ENCODE peak calls at places on chromosomes 12 and 14, in nine cellular contexts. One of them, this sample, is unnamed. For H3K27me3 and H3K36me3, the result is how much of the 10 kb centered on the place peaks cover.

GRCh38 chr14:65696801-65697200 is 284.3 kb downstream of the FUT8 start:
- DNase-seq in fibroblast of lung: peak
- DNase-seq in adipocyte: peak
- DNase-seq in Caco-2: no peak
- DNase-seq in effector memory CD4-positive, alpha-beta T cell: no peak
- DNase-seq in tibial artery: no peak
- DNase-seq in right atrium auricular region: no peak
- DNase-seq in ascending aorta: no peak
- DNase-seq in lower lobe of right lung: no peak
- DNase-seq in this sample: no peak

GRCh38 chr12:726281-727140 is 25.9 kb upstream of the WNK1 start:
- DNase-seq in tibial artery: no peak
- DNase-seq in adipocyte: no peak
- DNase-seq in Caco-2: no peak
- DNase-seq in effector memory CD4-positive, alpha-beta T cell: no peak
- DNase-seq in right atrium auricular region: no peak
- DNase-seq in fibroblast of lung: peak
- DNase-seq in lower lobe of right lung: no peak
- DNase-seq in ascending aorta: no peak
- DNase-seq in this sample: peak

GRCh38 chr12:51818086-51818485 is 30.4 kb downstream of the FIGNL2 start:
- DNase-seq in Caco-2: no peak
- DNase-seq in adipocyte: no peak
- DNase-seq in ascending aorta: no peak
- DNase-seq in right atrium auricular region: no peak
- DNase-seq in lower lobe of right lung: no peak
- DNase-seq in fibroblast of lung: no peak
- DNase-seq in tibial artery: no peak
- DNase-seq in effector memory CD4-positive, alpha-beta T cell: no peak
- DNase-seq in this sample: no peak

GRCh38 chr12:1911598-1912575 is 6.6 kb downstream of the CACNA2D4 start:
- DNase-seq in effector memory CD4-positive, alpha-beta T cell: no peak
- DNase-seq in right atrium auricular region: no peak
- DNase-seq in ascending aorta: no peak
- DNase-seq in lower lobe of right lung: peak
- DNase-seq in adipocyte: no peak
- DNase-seq in fibroblast of lung: no peak
- DNase-seq in tibial artery: no peak
- DNase-seq in Caco-2: peak
- DNase-seq in this sample: no peak

GRCh38 chr14:96962337-96962736 is 165.2 kb downstream of the VRK1 start:
- DNase-seq in adipocyte: no peak
- DNase-seq in lower lobe of right lung: no peak
- DNase-seq in right atrium auricular region: no peak
- DNase-seq in Caco-2: no peak
- DNase-seq in effector memory CD4-positive, alpha-beta T cell: no peak
- DNase-seq in fibroblast of lung: no peak
- DNase-seq in ascending aorta: no peak
- DNase-seq in tibial artery: no peak
- DNase-seq in this sample: no peak

GRCh38 chr14:29444216-29444615 is 483.4 kb downstream of the PRKD1 start:
- DNase-seq in lower lobe of right lung: no peak
- DNase-seq in tibial artery: no peak
- DNase-seq in right atrium auricular region: no peak
- DNase-seq in ascending aorta: no peak
- DNase-seq in effector memory CD4-positive, alpha-beta T cell: no peak
- DNase-seq in adipocyte: no peak
- DNase-seq in fibroblast of lung: peak
- DNase-seq in Caco-2: no peak
- DNase-seq in this sample: no peak

GRCh38 chr12:66491812-66492361 is 187.0 kb downstream of the GRIP1 start:
- DNase-seq in fibroblast of lung: peak
- DNase-seq in Caco-2: no peak
- DNase-seq in right atrium auricular region: no peak
- DNase-seq in lower lobe of right lung: no peak
- DNase-seq in ascending aorta: no peak
- DNase-seq in adipocyte: peak
- DNase-seq in tibial artery: no peak
- DNase-seq in effector memory CD4-positive, alpha-beta T cell: no peak
- DNase-seq in this sample: peak

GRCh38 chr12:88944403-88944802 is 364.1 kb upstream of the KITLG start:
- DNase-seq in effector memory CD4-positive, alpha-beta T cell: no peak
- DNase-seq in fibroblast of lung: peak
- DNase-seq in lower lobe of right lung: no peak
- DNase-seq in adipocyte: peak
- DNase-seq in right atrium auricular region: no peak
- DNase-seq in ascending aorta: no peak
- DNase-seq in tibial artery: no peak
- DNase-seq in Caco-2: no peak
- DNase-seq in this sample: peak

GRCh38 chr12:102069707-102070106 is 7.9 kb upstream of the WASHC3 start:
- DNase-seq in lower lobe of right lung: no peak
- DNase-seq in effector memory CD4-positive, alpha-beta T cell: no peak
- DNase-seq in tibial artery: no peak
- DNase-seq in Caco-2: no peak
- DNase-seq in adipocyte: no peak
- DNase-seq in ascending aorta: no peak
- DNase-seq in fibroblast of lung: no peak
- DNase-seq in right atrium auricular region: no peak
- DNase-seq in this sample: no peak

GRCh38 chr14:87934185-87934584 is 58.8 kb downstream of the GALC start:
- DNase-seq in tibial artery: no peak
- DNase-seq in right atrium auricular region: no peak
- DNase-seq in effector memory CD4-positive, alpha-beta T cell: no peak
- DNase-seq in Caco-2: no peak
- DNase-seq in adipocyte: no peak
- DNase-seq in fibroblast of lung: peak
- DNase-seq in lower lobe of right lung: no peak
- DNase-seq in ascending aorta: no peak
- DNase-seq in this sample: no peak

GRCh38 chr12:22282283-22282682 is 52.2 kb downstream of the ST8SIA1 start:
- DNase-seq in adipocyte: no peak
- DNase-seq in ascending aorta: no peak
- DNase-seq in lower lobe of right lung: no peak
- DNase-seq in Caco-2: no peak
- DNase-seq in effector memory CD4-positive, alpha-beta T cell: no peak
- DNase-seq in right atrium auricular region: no peak
- DNase-seq in tibial artery: no peak
- DNase-seq in fibroblast of lung: peak
- DNase-seq in this sample: peak

GRCh38 chr12:74646831-74647230 is 109.2 kb downstream of the ATXN7L3B start:
- DNase-seq in tibial artery: no peak
- DNase-seq in effector memory CD4-positive, alpha-beta T cell: no peak
- DNase-seq in fibroblast of lung: no peak
- DNase-seq in ascending aorta: no peak
- DNase-seq in Caco-2: no peak
- DNase-seq in lower lobe of right lung: no peak
- DNase-seq in adipocyte: peak
- DNase-seq in right atrium auricular region: no peak
- DNase-seq in this sample: no peak

DNA sequence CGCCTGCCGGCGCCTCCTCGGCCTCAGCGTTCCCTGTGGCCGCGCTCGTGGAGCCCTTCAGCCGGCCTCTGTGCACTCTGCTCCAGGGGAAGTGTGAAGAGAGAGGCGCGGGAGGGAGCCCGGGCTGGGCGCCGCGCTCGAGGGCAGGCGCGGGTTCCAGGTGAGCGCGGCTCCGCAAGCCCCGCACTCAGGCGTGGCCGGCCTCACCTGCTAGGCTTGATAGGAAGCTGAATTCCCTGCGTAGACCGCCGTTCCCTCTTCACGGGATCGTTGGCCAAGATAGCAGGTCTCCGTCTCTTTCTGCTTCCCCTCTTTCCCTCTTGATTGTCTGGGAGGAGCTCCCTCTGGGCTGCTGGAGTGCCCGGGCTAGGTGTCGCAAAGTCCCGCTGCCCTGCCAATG is 89.7 kb downstream of the ASCL4 start:
- DNase-seq in lower lobe of right lung: no peak
- DNase-seq in adipocyte: no peak
- DNase-seq in Caco-2: no peak
- DNase-seq in right atrium auricular region: no peak
- DNase-seq in tibial artery: no peak
- DNase-seq in fibroblast of lung: no peak
- DNase-seq in effector memory CD4-positive, alpha-beta T cell: no peak
- DNase-seq in ascending aorta: no peak
- DNase-seq in this sample: no peak
- H3K27me3 ChIP-seq in lower lobe of right lung: under half
- H3K27me3 ChIP-seq in adipocyte: under half
- H3K27me3 ChIP-seq in Caco-2: under half
- H3K27me3 ChIP-seq in right atrium auricular region: under half
- H3K27me3 ChIP-seq in tibial artery: under half
- H3K27me3 ChIP-seq in fibroblast of lung: under half
- H3K27me3 ChIP-seq in effector memory CD4-positive, alpha-beta T cell: under half
- H3K27me3 ChIP-seq in ascending aorta: under half
- H3K27me3 ChIP-seq in this sample: under half

GRCh38 chr12:93578221-93578620 is 5.7 kb downstream of the SOCS2 start:
- DNase-seq in right atrium auricular region: no peak
- DNase-seq in adipocyte: no peak
- DNase-seq in effector memory CD4-positive, alpha-beta T cell: no peak
- DNase-seq in tibial artery: no peak
- DNase-seq in ascending aorta: no peak
- DNase-seq in Caco-2: no peak
- DNase-seq in fibroblast of lung: no peak
- DNase-seq in lower lobe of right lung: no peak
- DNase-seq in this sample: no peak
- H3K36me3 ChIP-seq in right atrium auricular region: under half
- H3K36me3 ChIP-seq in adipocyte: under half
- H3K36me3 ChIP-seq in effector memory CD4-positive, alpha-beta T cell: under half
- H3K36me3 ChIP-seq in tibial artery: under half
- H3K36me3 ChIP-seq in ascending aorta: under half
- H3K36me3 ChIP-seq in Caco-2: under half
- H3K36me3 ChIP-seq in fibroblast of lung: under half
- H3K36me3 ChIP-seq in lower lobe of right lung: under half
- H3K36me3 ChIP-seq in this sample: half or more

GRCh38 chr14:103523583-103523969 is 946 bp upstream of the CKB start:
- DNase-seq in right atrium auricular region: no peak
- DNase-seq in lower lobe of right lung: no peak
- DNase-seq in effector memory CD4-positive, alpha-beta T cell: no peak
- DNase-seq in Caco-2: no peak
- DNase-seq in fibroblast of lung: no peak
- DNase-seq in adipocyte: no peak
- DNase-seq in ascending aorta: no peak
- DNase-seq in tibial artery: no peak
- DNase-seq in this sample: no peak

GRCh38 chr14:103521438-103521961 is 1.1 kb downstream of the CKB start:
- DNase-seq in effector memory CD4-positive, alpha-beta T cell: no peak
- DNase-seq in tibial artery: no peak
- DNase-seq in Caco-2: no peak
- DNase-seq in ascending aorta: no peak
- DNase-seq in adipocyte: peak
- DNase-seq in right atrium auricular region: no peak
- DNase-seq in fibroblast of lung: no peak
- DNase-seq in lower lobe of right lung: peak
- DNase-seq in this sample: no peak

GRCh38 chr14:103520657-103521437 is 1.8 kb downstream of the CKB start:
- DNase-seq in Caco-2: no peak
- DNase-seq in effector memory CD4-positive, alpha-beta T cell: peak
- DNase-seq in adipocyte: peak
- DNase-seq in right atrium auricular region: peak
- DNase-seq in tibial artery: peak
- DNase-seq in fibroblast of lung: peak
- DNase-seq in ascending aorta: no peak
- DNase-seq in lower lobe of right lung: peak
- DNase-seq in this sample: peak

GRCh38 chr14:103522649-103523582 is at the start of gene CKB:
- DNase-seq in right atrium auricular region: no peak
- DNase-seq in effector memory CD4-positive, alpha-beta T cell: no peak
- DNase-seq in fibroblast of lung: peak
- DNase-seq in tibial artery: no peak
- DNase-seq in ascending aorta: no peak
- DNase-seq in lower lobe of right lung: peak
- DNase-seq in adipocyte: peak
- DNase-seq in Caco-2: peak
- DNase-seq in this sample: no peak

DNA sequence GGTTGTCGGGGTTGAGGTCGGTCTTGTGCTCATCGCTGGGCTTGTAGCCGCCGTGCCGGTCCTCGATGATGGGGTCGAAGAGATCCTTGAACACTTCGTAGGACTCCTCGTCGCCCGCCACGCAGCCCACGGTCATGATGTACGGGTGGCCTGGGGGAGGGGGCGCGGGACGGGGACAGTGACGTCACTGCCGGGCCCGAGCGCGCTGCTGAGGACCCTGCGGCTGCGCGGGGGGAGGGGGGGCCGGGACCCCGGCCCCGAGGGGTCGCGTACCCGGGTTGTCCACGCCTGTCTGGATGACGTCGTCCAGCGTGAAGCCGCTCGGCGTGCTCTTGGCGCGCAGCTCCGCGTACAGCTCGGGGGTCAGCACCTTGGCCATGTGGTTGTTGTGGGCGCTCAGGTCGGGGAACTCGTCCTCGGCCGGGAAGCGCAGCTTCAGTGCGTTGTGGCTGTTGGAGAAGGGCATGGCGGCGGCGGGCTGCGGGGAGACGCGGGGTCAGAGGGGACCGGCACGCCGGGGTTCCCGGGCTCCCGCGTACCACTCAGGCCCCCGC is 525 bp downstream of the CKB start:
- DNase-seq in tibial artery: no peak
- DNase-seq in adipocyte: peak
- DNase-seq in fibroblast of lung: no peak
- DNase-seq in Caco-2: no peak
- DNase-seq in effector memory CD4-positive, alpha-beta T cell: no peak
- DNase-seq in lower lobe of right lung: peak
- DNase-seq in ascending aorta: no peak
- DNase-seq in right atrium auricular region: no peak
- DNase-seq in this sample: no peak
- H3K4me3 ChIP-seq in tibial artery: peak
- H3K4me3 ChIP-seq in adipocyte: peak
- H3K4me3 ChIP-seq in fibroblast of lung: peak
- H3K4me3 ChIP-seq in Caco-2: peak
- H3K4me3 ChIP-seq in effector memory CD4-positive, alpha-beta T cell: peak
- H3K4me3 ChIP-seq in lower lobe of right lung: peak
- H3K4me3 ChIP-seq in ascending aorta: peak
- H3K4me3 ChIP-seq in right atrium auricular region: peak
- H3K4me3 ChIP-seq in this sample: peak

DNA sequence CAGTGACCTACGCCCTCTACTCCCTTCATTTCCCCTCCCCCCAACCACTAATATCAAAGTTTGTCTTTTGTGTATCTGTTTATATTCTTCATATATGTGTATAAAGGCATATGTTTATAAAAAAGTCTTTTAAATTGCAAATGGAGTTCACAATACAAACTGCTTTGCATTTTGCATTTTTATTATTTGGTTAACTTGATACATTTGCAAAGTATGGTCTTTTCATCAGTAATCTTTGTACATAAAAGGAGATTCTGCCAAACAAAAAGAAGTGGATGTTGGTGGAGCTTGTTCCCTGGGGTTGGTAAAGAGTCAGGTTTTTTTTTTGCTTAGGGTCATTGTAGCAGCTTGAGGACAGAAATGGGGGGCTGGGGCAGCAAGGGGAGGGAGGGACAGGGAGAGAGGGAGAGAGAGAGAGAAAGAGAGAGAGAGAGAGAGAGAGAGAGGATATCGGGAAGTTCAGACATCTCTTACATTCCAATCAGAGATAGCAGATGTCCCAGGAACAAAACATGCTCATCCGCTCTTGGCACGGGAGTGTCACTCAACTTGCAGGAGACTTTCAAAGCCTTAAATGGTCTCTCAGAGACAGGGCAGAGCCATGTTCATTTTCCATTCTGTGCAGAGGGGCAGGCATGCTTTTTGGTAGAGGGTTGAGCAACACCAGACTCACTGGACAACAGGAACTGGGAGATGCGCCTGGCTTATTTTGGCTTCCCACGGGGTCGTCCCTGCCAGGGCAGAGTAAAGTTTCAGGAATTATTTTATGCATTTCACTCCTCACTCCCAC is 44.8 kb upstream of the TBX5 start:
- DNase-seq in lower lobe of right lung: no peak
- DNase-seq in tibial artery: no peak
- DNase-seq in right atrium auricular region: peak
- DNase-seq in Caco-2: no peak
- DNase-seq in fibroblast of lung: no peak
- DNase-seq in effector memory CD4-positive, alpha-beta T cell: no peak
- DNase-seq in adipocyte: no peak
- DNase-seq in ascending aorta: no peak
- DNase-seq in this sample: no peak
- H3K27me3 ChIP-seq in lower lobe of right lung: half or more
- H3K27me3 ChIP-seq in tibial artery: under half
- H3K27me3 ChIP-seq in right atrium auricular region: under half
- H3K27me3 ChIP-seq in Caco-2: under half
- H3K27me3 ChIP-seq in fibroblast of lung: under half
- H3K27me3 ChIP-seq in effector memory CD4-positive, alpha-beta T cell: under half
- H3K27me3 ChIP-seq in adipocyte: half or more
- H3K27me3 ChIP-seq in ascending aorta: under half
- H3K27me3 ChIP-seq in this sample: under half